ENCODE peak calls at places on chromosome 17, in four cellular contexts. E is CD8-positive, alpha-beta T cell; S is amniotic stem cell; Y is activated CD4-positive, alpha-beta memory T cell treated with anti-CD3 and anti-CD28 coated beads, Interleukin-2, amount 10 ng/mL, durations not matched to agents 7 days and 5 days. P is an unnamed sample.

GRCh38 chr17:77284023-77284617 is 143.4 kb downstream of the SEC14L1 start:
- DNase-seq in S (no peak), Y (no peak), E (no peak), P (no peak)

GRCh38 chr17:4604111-4604644 is 19.8 kb downstream of the SMTNL2 start:
- DNase-seq in S (no peak), Y (no peak), E (no peak), P (no peak)

GRCh38 chr17:47099451-47099986 is 89.6 kb downstream of the CDC27 start:
- DNase-seq in E (no peak), Y (no peak), S (no peak), P (no peak)

GRCh38 chr17:75271233-75271954 is 363 bp upstream of the MIF4GD start:
- DNase-seq in S (peak; percentile 34), Y (peak; percentile 92), E (peak; percentile 86), P (peak; percentile 85)

GRCh38 chr17:82237083-82237745 is 8.4 kb downstream of the SLC16A3 start:
- DNase-seq in E (no peak), Y (no peak), S (no peak), P (no peak)

GRCh38 chr17:80763293-80763867 is 218.7 kb downstream of the RPTOR start:
- DNase-seq in S (no peak), Y (no peak), E (no peak), P (peak; percentile 57)

GRCh38 chr17:51487947-51488346 is 227.6 kb downstream of the UTP18 start:
- DNase-seq in E (no peak), Y (peak; percentile 22), S (no peak), P (peak; percentile 18)

GRCh38 chr17:43661699-43662431 is at the start of gene MEOX1:
- DNase-seq in Y (peak; percentile 50), E (no peak), S (peak; percentile 19), P (no peak)

GRCh38 chr17:67434061-67434525 is 57.0 kb downstream of the PITPNC1 start:
- DNase-seq in Y (peak; percentile 49), E (peak; percentile 41), S (no peak), P (peak; percentile 41)

GRCh38 chr17:32876414-32877163 is at the start of gene MYO1D:
- DNase-seq in Y (peak; percentile 69), E (peak; percentile 34), S (no peak), P (no peak)

GRCh38 chr17:68572138-68572842 is 28.9 kb downstream of the FAM20A start:
- DNase-seq in S (no peak), E (no peak), Y (no peak), P (no peak)

GRCh38 chr17:16932156-16932555 is 39.8 kb downstream of the TNFRSF13B start:
- DNase-seq in Y (no peak), E (no peak), S (no peak), P (no peak)

GRCh38 chr17:9308069-9308468 is 267.6 kb downstream of the STX8 start:
- DNase-seq in Y (no peak), S (no peak), E (no peak), P (no peak)

GRCh38 chr17:10261098-10261497 is 62.7 kb upstream of the GAS7 start:
- DNase-seq in S (no peak), E (no peak), Y (no peak), P (no peak)

GRCh38 chr17:62562656-62563055 is 64.8 kb upstream of the MRC2 start:
- DNase-seq in E (no peak), Y (no peak), S (no peak), P (no peak)

GRCh38 chr17:44769647-44770084 is 10.9 kb downstream of the ADAM11 start:
- DNase-seq in S (no peak), Y (no peak), E (no peak), P (no peak)

GRCh38 chr17:7356779-7357178 is 1.8 kb downstream of the TMEM95 start:
- DNase-seq in S (no peak), E (no peak), Y (no peak), P (no peak)

GRCh38 chr17:75876190-75876937 is 2.0 kb downstream of the TRIM47 start:
- DNase-seq in S (no peak), E (peak; percentile 77), Y (peak; percentile 81), P (peak; percentile 27)

GRCh38 chr17:39001703-39002637 is 34.8 kb upstream of the FBXO47 start:
- DNase-seq in S (peak; percentile 43), E (no peak), Y (no peak), P (no peak)

GRCh38 chr17:60600490-60601431 is 768 bp downstream of the PPM1D start:
- DNase-seq in E (peak; percentile 26), Y (peak; percentile 67), S (peak; percentile 86), P (peak; percentile 81)

GRCh38 chr17:78127240-78127887 is 1.2 kb downstream of the TMC6 start:
- DNase-seq in E (no peak), Y (peak; percentile 85), S (no peak), P (peak; percentile 66)

GRCh38 chr17:18151290-18151689 is 32.3 kb upstream of the ALKBH5 start:
- DNase-seq in Y (no peak), S (no peak), E (no peak), P (no peak)

GRCh38 chr17:31780436-31780835 is 78.6 kb downstream of the COPRS start:
- DNase-seq in S (no peak), Y (no peak), E (no peak), P (no peak)

GRCh38 chr17:14552311-14552710 is 251.4 kb downstream of the HS3ST3B1 start:
- DNase-seq in Y (no peak), E (no peak), S (no peak), P (peak; percentile 30)

GRCh38 chr17:19542247-19542646 is 8.6 kb downstream of the SLC47A1 start:
- DNase-seq in Y (no peak), S (no peak), E (no peak), P (no peak)

GRCh38 chr17:43171761-43172487 is 910 bp downstream of the NBR1 start:
- DNase-seq in Y (peak; percentile 19), S (peak; percentile 75), E (no peak), P (peak; percentile 9)